ENCODE peak calls at places on chromosomes 1 and 21, in four cellular contexts. P is AG10803, A is heart right ventricle, Q is stomach. K is an unnamed sample.

GRCh38 chr1:63981408-63981773 is 207.6 kb downstream of the ROR1 start:
- DNase-seq in A (no peak), P (no peak), Q (no peak), K (no peak)

GRCh38 chr1:71081697-71082080 is 854 bp upstream of the ZRANB2 start:
- DNase-seq in P (no peak), A (peak; percentile 6), Q (no peak), K (no peak)

GRCh38 chr1:32869844-32870614 is 683 bp downstream of the FNDC5 start:
- DNase-seq in Q (no peak), P (no peak), A (no peak), K (no peak)

GRCh38 chr1:231241751-231242150 is 739 bp downstream of the GNPAT start:
- DNase-seq in P (no peak), Q (no peak), A (peak; percentile 8), K (no peak)

GRCh38 chr1:150346316-150346715 is 17.6 kb upstream of the RPRD2 start:
- DNase-seq in P (no peak), Q (no peak), A (no peak), K (no peak)

GRCh38 chr1:36083635-36084501 is at the start of gene TEKT2:
- DNase-seq in P (no peak), A (no peak), Q (no peak), K (peak; percentile 19)

GRCh38 chr1:244653439-244654283 is 735 bp downstream of the DESI2 start:
- DNase-seq in A (no peak), Q (no peak), P (peak; percentile 28), K (peak; percentile 20)

GRCh38 chr1:9245230-9245619 is 10.7 kb downstream of the H6PD start:
- DNase-seq in P (no peak), Q (no peak), A (no peak), K (no peak)

GRCh38 chr1:155324041-155324716 is 3.5 kb downstream of the RUSC1 start:
- DNase-seq in P (peak; percentile 97), Q (peak; percentile 95), A (peak; percentile 96), K (peak; percentile 96)

GRCh38 chr1:1406821-1407100 is 332 bp downstream of the MRPL20 start:
- DNase-seq in P (no peak), Q (no peak), A (no peak), K (no peak)

GRCh38 chr1:168428063-168428731 is 115.6 kb downstream of the XCL2 start:
- DNase-seq in P (peak; percentile 59), Q (no peak), A (peak; percentile 29), K (no peak)

DNA sequence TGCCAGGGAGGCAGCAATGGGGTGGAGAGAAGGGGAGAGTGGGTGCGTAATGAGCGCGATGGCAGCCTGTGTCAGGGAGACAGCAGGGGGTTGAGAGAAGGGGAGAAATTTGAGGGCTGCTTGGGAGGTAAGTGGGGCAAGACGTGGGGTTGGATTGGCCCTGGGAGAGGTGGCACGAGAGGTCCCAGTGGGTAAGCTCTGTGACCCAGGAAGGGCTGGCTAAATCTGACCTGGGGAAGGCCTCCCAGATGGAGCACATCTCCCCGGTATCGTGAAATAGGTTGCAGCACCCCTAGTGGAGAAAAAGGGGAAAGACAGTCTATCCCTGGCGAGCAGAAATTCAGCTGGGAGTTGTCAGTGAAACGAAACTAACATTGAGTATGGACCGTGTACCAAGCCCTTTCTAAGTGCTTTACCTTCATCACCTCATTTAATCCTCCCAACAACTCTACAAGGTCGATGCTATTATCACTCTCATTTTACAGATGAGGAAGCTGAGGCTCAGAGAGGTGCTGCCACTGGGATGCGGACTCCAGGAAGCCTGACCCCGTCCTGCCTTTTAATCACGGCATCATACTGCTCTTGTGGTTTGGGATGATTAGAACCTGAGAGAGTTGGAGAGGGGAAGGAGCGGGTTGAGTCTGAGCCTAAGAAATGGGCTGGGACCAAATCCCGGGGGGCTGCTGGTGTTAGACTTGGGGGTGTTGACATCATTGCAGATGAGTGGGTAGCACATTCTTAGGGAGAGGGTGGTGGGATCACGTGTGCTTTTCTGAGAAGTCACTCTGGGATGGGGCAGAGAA is 56.6 kb upstream of the RPL11 start:
- DNase-seq in Q (peak; percentile 62), P (peak; percentile 75), A (peak; percentile 77), K (peak; percentile 81)
- H3K4me3 ChIP-seq in Q (peak overlapping the region; percentile 39), P (peak overlapping the region; percentile 66), A (peak overlapping the region; percentile 44), K (peak overlapping the region; percentile 45)

GRCh38 chr1:84603941-84604830 is 29.9 kb upstream of the CTBS start:
- DNase-seq in Q (no peak), A (peak; percentile 76), P (peak; percentile 93), K (peak; percentile 83)
- TF ChIP-seq CTCF in Q (peak; percentile 27), A (peak; percentile 79), P (peak; percentile 83), K (peak; percentile 46)

DNA sequence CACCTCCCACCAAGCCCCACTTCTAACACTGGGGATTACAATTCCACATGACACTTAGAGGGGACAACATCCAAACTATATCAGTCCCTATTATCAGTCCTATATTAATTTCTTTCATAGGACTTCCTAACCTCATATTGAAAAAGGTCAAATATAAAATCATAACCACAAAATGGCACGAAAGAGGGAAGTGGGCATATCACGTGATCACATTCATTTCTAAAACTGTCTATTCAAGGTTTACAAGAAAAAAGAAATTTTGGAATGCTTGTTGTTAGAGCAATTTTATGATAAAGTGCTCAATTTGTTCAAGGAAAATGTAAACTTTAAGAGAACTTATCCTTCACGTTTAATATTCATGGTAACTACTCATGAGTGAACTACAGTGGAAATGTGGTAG is 13.2 kb upstream of the CDC7 start:
- DNase-seq in P (no peak), Q (no peak), A (no peak), K (no peak)
- H3K4me3 ChIP-seq in P (no peak overlapping the region), Q (no peak overlapping the region), A (no peak overlapping the region), K (no peak overlapping the region)

GRCh38 chr1:243269461-243269801 is 13.6 kb downstream of the SDCCAG8 start:
- DNase-seq in A (no peak), P (no peak), Q (no peak), K (no peak)

GRCh38 chr1:243268284-243268653 is 12.4 kb downstream of the SDCCAG8 start:
- DNase-seq in Q (no peak), P (peak; percentile 87), A (no peak), K (peak; percentile 82)

GRCh38 chr1:243266231-243266630 is 10.4 kb downstream of the SDCCAG8 start:
- DNase-seq in Q (no peak), P (no peak), A (no peak), K (no peak)

GRCh38 chr1:243268751-243269460 is 13.1 kb downstream of the SDCCAG8 start:
- DNase-seq in Q (no peak), A (no peak), P (no peak), K (peak; percentile 54)

DNA sequence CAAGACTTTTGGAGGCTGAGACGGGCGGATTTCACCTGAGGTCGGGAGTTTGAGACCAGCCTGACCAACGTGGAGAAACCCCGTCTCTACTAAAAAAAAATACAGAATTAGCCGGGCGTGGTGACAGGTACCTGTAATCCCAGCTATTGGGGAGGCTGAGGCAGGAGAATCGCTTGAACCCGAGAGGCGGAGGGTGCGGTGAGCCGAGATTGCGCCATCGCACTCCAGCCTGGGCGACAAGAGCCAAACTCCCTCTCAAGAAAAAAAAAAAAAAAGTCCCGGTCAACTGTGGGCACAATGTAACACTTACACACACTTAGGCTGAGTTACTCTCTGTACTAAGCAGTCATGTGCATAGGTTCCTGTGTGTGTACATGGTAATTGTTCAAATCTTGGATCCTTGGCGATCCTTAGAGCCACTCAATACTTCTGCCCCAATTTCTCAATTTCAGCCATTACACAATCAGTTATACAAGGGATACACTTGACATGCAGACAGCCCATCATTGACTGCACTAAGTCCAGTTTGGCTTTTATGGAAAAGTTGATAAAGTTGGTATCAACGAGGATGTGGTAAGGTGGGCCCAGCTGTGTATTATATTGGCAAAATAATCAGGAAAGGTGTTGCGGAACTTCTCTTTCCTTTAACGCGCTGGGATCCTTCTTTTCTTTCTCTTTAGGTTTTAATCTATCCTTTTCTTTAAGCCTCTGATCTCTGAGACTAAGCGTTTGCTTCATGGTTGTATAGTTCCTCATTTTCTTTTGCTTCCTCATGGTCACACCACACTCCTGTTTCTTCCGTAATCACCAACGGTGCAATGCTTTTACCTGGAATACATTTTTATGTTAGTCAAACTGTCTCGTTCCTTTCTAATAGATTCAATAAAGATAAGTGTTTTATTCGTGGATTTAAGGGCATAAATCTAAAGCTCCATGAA is 11.8 kb downstream of the SDCCAG8 start:
- DNase-seq in P (no peak), A (no peak), Q (no peak), K (no peak)
- TF ChIP-seq CTCF in P (no peak), A (no peak), Q (no peak), K (no peak)

GRCh38 chr1:51420867-51421627 is 90.7 kb upstream of the TTC39A start:
- DNase-seq in A (no peak), P (no peak), Q (no peak), K (no peak)

GRCh38 chr1:51423098-51423821 is 92.9 kb upstream of the TTC39A start:
- DNase-seq in A (peak; percentile 37), P (peak; percentile 40), Q (no peak), K (no peak)

GRCh38 chr1:51425273-51425672 is 93.8 kb downstream of the EPS15 start:
- DNase-seq in P (no peak), A (no peak), Q (no peak), K (no peak)

GRCh38 chr1:51422367-51423097 is 92.2 kb upstream of the TTC39A start:
- DNase-seq in P (no peak), A (no peak), Q (no peak), K (no peak)

DNA sequence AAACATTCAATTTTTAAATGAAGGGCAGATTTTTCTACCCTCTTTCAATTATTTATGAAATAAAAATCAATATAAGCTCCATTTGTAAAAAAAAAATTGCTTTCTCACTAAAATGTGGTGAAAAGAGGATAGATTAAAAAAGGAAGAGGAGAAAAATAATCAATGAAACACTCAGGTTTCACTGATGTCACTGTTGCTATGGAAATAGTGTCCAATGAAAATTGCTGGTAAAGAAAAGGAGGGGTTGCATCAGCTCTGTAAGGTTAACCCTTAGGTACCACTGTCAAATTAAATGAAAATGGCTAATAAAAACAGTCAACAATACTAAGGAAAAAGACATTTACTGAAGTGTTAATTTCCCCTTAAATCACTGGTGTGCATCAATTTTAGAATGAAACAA is 91.6 kb upstream of the TTC39A start:
- DNase-seq in P (peak; percentile 64), A (no peak), Q (no peak), K (peak; percentile 75)
- H3K4me3 ChIP-seq in P (peak overlapping the region; percentile 11), A (no peak overlapping the region), Q (no peak overlapping the region), K (peak overlapping the region; percentile 30)

DNA sequence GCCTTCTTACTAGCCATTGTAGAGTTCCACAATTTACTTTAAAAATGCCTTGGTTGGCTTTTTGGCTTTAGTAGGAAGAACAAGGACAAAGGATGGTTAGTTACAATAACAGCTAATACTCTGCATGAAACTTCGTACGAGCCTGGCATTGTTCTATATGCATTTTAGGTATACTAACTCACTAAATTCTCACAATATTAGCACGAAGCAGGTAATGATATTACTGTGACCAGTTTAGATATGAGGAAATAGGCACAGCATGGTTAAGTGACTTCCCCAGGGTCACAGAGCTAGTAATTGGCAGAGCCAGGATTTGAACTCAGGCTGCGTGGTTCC is 50.5 kb upstream of the CYP2J2 start:
- DNase-seq in A (no peak), P (no peak), Q (no peak), K (no peak)
- TF ChIP-seq CTCF in A (no peak), P (no peak), Q (no peak), K (no peak)

GRCh38 chr1:200874694-200875093 is 1.9 kb downstream of the GPR25 start:
- DNase-seq in P (no peak), A (no peak), Q (no peak), K (no peak)
- H3K4me3 ChIP-seq in P (no peak overlapping the region), A (no peak overlapping the region), Q (no peak overlapping the region), K (no peak overlapping the region)

GRCh38 chr21:35727830-35728229 is 332.5 kb downstream of the SETD4 start:
- DNase-seq in P (no peak), Q (no peak), A (no peak), K (no peak)

GRCh38 chr21:35732788-35733187 is 327.5 kb downstream of the SETD4 start:
- DNase-seq in A (no peak), P (no peak), Q (no peak), K (no peak)

GRCh38 chr21:35730325-35730724 is 330.0 kb downstream of the SETD4 start:
- DNase-seq in P (no peak), Q (no peak), A (no peak), K (no peak)
- TF ChIP-seq CTCF in P (no peak), Q (no peak), A (no peak), K (no peak)

K was measured in astrocyte of the spinal cord.